ENCODE peak calls at places on chromosomes 2 and 18, in ten cellular contexts. Z is lower leg skin; Q is GM12864; U is A549; D is K562; H is coronary artery; A is tibial nerve; L is ascending aorta; I is CD8-positive, alpha-beta T cell; N is BJ. X is an unnamed sample.

GRCh38 chr2:179422037-179422643 is 157.5 kb upstream of the SESTD1 start:
- DNase-seq in Z (peak; percentile 94), Q (peak; percentile 10), U (peak; percentile 66), D (peak; percentile 20), H (no peak), A (peak; percentile 71), L (peak; percentile 81), I (no peak), N (no peak), X (peak; percentile 72)

GRCh38 chr2:180141600-180141999 is 134.5 kb upstream of the CWC22 start:
- DNase-seq in Z (no peak), Q (no peak), U (no peak), D (no peak), H (no peak), A (no peak), L (no peak), I (no peak), N (no peak), X (no peak)

GRCh38 chr2:183242937-183243336 is 118.7 kb downstream of the NUP35 start:
- DNase-seq in Z (no peak), Q (no peak), U (no peak), D (no peak), H (no peak), A (no peak), L (no peak), I (no peak), N (no peak), X (no peak)

GRCh38 chr18:49744395-49744987 is 68.8 kb downstream of the ACAA2 start:
- DNase-seq in Z (peak; percentile 46), Q (no peak), U (no peak), D (no peak), H (no peak), A (no peak), L (no peak), I (no peak), N (no peak), X (no peak)

GRCh38 chr18:3207565-3207964 is 12.2 kb downstream of the MYOM1 start:
- DNase-seq in Z (no peak), Q (no peak), U (peak; percentile 18), D (no peak), H (no peak), A (no peak), L (no peak), I (no peak), N (no peak), X (no peak)

GRCh38 chr18:77209587-77209986 is 40.1 kb upstream of the GALR1 start:
- DNase-seq in Z (no peak), Q (no peak), U (no peak), D (no peak), H (no peak), A (no peak), L (no peak), I (no peak), N (no peak), X (no peak)

GRCh38 chr2:46858697-46859080 is 56.9 kb downstream of the MCFD2 start:
- DNase-seq in Z (no peak), Q (no peak), U (no peak), D (no peak), H (no peak), A (no peak), L (no peak), I (no peak), N (peak; percentile 99), X (no peak)

GRCh38 chr18:77701977-77702376 is 452.3 kb downstream of the GALR1 start:
- DNase-seq in Z (no peak), Q (no peak), U (no peak), D (no peak), H (no peak), A (no peak), L (no peak), I (no peak), N (no peak), X (no peak)

GRCh38 chr2:127453392-127454171 is 35.4 kb downstream of the PROC start:
- DNase-seq in Z (no peak), Q (no peak), U (peak; percentile 49), D (peak; percentile 74), H (no peak), A (no peak), L (no peak), I (no peak), N (no peak), X (no peak)

GRCh38 chr2:29954316-29954715 is 32.9 kb upstream of the ALK start:
- DNase-seq in Z (no peak), Q (no peak), U (no peak), D (no peak), H (no peak), A (no peak), L (no peak), I (no peak), N (no peak), X (no peak)

GRCh38 chr2:111135910-111136297 is 15.2 kb downstream of the BCL2L11 start:
- DNase-seq in Z (peak; percentile 82), Q (no peak), U (no peak), D (peak; percentile 26), H (no peak), A (no peak), L (no peak), I (no peak), N (no peak), X (peak; percentile 46)

GRCh38 chr2:124027182-124027581 is 2.1 kb downstream of the CNTNAP5 start:
- DNase-seq in Z (no peak), Q (no peak), U (peak; percentile 46), D (peak; percentile 38), H (no peak), A (no peak), L (no peak), I (no peak), N (no peak), X (no peak)

GRCh38 chr18:59049726-59050660 is 89.7 kb upstream of the SEC11C start:
- DNase-seq in Z (peak; percentile 73), Q (no peak), U (no peak), D (no peak), H (peak; percentile 52), A (no peak), L (peak; percentile 57), I (no peak), N (no peak), X (no peak)

GRCh38 chr2:235598842-235599531 is 105.1 kb downstream of the AGAP1 start:
- DNase-seq in Z (no peak), Q (no peak), U (peak; percentile 21), D (no peak), H (no peak), A (no peak), L (no peak), I (no peak), N (no peak), X (no peak)

GRCh38 chr2:129911363-129912065 is 68.0 kb upstream of the RAB6C start:
- DNase-seq in Z (peak; percentile 69), Q (no peak), U (no peak), D (no peak), H (peak; percentile 61), A (no peak), L (peak; percentile 48), I (no peak), N (no peak), X (no peak)

GRCh38 chr2:64025741-64026140 is 6.5 kb upstream of the VPS54 start:
- DNase-seq in Z (no peak), Q (no peak), U (no peak), D (no peak), H (no peak), A (no peak), L (no peak), I (no peak), N (no peak), X (no peak)

GRCh38 chr2:71498261-71498701 is 44.9 kb downstream of the DYSF start:
- DNase-seq in Z (no peak), Q (no peak), U (peak; percentile 75), D (no peak), H (no peak), A (no peak), L (no peak), I (no peak), N (peak; percentile 59), X (no peak)

GRCh38 chr2:219561179-219562048 is 9.9 kb downstream of the OBSL1 start:
- DNase-seq in Z (no peak), Q (no peak), U (no peak), D (no peak), H (peak; percentile 50), A (no peak), L (no peak), I (no peak), N (no peak), X (no peak)

GRCh38 chr18:72822202-72822601 is 45.6 kb downstream of the NETO1 start:
- DNase-seq in Z (no peak), Q (no peak), U (no peak), D (no peak), H (no peak), A (no peak), L (no peak), I (peak; percentile 17), N (no peak), X (no peak)

GRCh38 chr18:50982802-50983179 is 15.0 kb downstream of the ELAC1 start:
- DNase-seq in Z (no peak), Q (no peak), U (no peak), D (no peak), H (no peak), A (no peak), L (no peak), I (no peak), N (no peak), X (no peak)
- TF ChIP-seq CTCF in Z (no peak), Q (no peak), U (no peak), D (no peak), H (no peak), A (no peak), L (no peak), I (no peak), N (no peak), X (no peak)

GRCh38 chr2:197497301-197497700 is 2.3 kb downstream of the HSPD1 start:
- DNase-seq in Z (no peak), Q (no peak), U (no peak), D (no peak), H (no peak), A (no peak), L (no peak), I (no peak), N (no peak), X (no peak)
- H3K4me3 ChIP-seq in Z (no peak overlapping the region), Q (peak overlapping the region; percentile 100), U (peak overlapping the region; percentile 74), D (peak overlapping the region; percentile 74), H (peak overlapping the region; percentile 93), A (no peak overlapping the region), L (no peak overlapping the region), I (no peak overlapping the region), N (no peak overlapping the region), X (no peak overlapping the region)

DNA sequence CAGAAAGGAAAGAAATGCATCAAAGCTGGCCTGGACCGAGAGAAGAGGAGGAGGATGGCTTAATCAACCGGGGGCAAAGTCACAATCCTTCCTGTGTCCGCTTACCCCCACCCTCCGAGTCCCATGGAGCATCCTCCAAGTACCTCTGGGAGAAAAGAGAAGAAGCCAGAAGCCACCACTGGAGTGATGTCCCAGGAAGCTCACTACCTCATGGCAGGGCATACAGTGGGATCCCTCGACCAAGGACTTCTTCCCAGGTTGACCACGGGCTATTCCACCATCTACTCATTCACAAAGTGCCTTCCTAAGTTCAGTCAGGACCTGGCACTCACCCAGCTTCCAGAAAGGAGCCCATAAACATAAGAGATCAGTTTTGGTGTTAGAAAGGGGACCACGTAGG is 68.3 kb downstream of the GALNT14 start:
- DNase-seq in Z (peak; percentile 56), Q (no peak), U (no peak), D (no peak), H (no peak), A (no peak), L (no peak), I (no peak), N (no peak), X (no peak)
- TF ChIP-seq CTCF in Z (no peak), Q (no peak), U (no peak), D (no peak), H (no peak), A (no peak), L (no peak), I (no peak), N (no peak), X (no peak)

GRCh38 chr2:241802806-241803318 is 6.1 kb upstream of the NEU4 start:
- DNase-seq in Z (peak; percentile 81), Q (no peak), U (no peak), D (no peak), H (no peak), A (no peak), L (peak; percentile 61), I (no peak), N (no peak), X (no peak)
- H3K4me3 ChIP-seq in Z (no peak overlapping the region), Q (peak overlapping the region; percentile 65), U (peak overlapping the region; percentile 38), D (no peak overlapping the region), H (peak overlapping the region; percentile 77), A (no peak overlapping the region), L (peak overlapping the region; percentile 47), I (peak overlapping the region; percentile 67), N (no peak overlapping the region), X (no peak overlapping the region)